ENCODE peak calls at places on chromosomes 16 and 17, in six cellular contexts. X is stimulated activated CD8-positive, alpha-beta memory T cell treated with anti-CD3 and anti-CD28 coated beads, Interleukin-4, amount 100 ng/mL, for 4 hours; V is AML-193; A is KG1; M is NCI-H69; T is HCEC 1CT. Y is an unnamed sample.

GRCh38 chr17:20280832-20281231 is 186.5 kb downstream of the LGALS9B start:
- DNase-seq in X (no peak), V (no peak), A (no peak), M (no peak), T (no peak), Y (no peak)

GRCh38 chr17:58330544-58330996 is 2.0 kb upstream of the TSPOAP1 start:
- DNase-seq in X (no peak), V (peak; percentile 76), A (no peak), M (no peak), T (no peak), Y (no peak)

GRCh38 chr17:41621916-41622315 is 2.5 kb downstream of the KRT17 start:
- DNase-seq in X (no peak), V (no peak), A (no peak), M (no peak), T (no peak), Y (no peak)

GRCh38 chr17:2151634-2152033 is 96.7 kb downstream of the HIC1 start:
- DNase-seq in X (no peak), V (no peak), A (no peak), M (no peak), T (no peak), Y (no peak)

GRCh38 chr16:2531696-2532493 is 687 bp upstream of the CEMP1 start:
- DNase-seq in X (peak; percentile 93), V (peak; percentile 94), A (peak; percentile 89), M (peak; percentile 99), T (peak; percentile 97), Y (peak; percentile 99)

GRCh38 chr17:44766409-44767038 is 7.7 kb downstream of the ADAM11 start:
- DNase-seq in X (no peak), V (no peak), A (no peak), M (no peak), T (no peak), Y (no peak)

GRCh38 chr17:60006160-60006559 is 41.6 kb upstream of the RNFT1 start:
- DNase-seq in X (no peak), V (no peak), A (no peak), M (no peak), T (no peak), Y (no peak)

GRCh38 chr16:67013823-67014640 is 14.9 kb upstream of the CBFB start:
- DNase-seq in X (peak; percentile 34), V (no peak), A (no peak), M (peak; percentile 90), T (peak; percentile 16), Y (peak; percentile 59)

GRCh38 chr16:29836623-29837022 is 16.4 kb downstream of the MVP start:
- DNase-seq in X (no peak), V (no peak), A (no peak), M (no peak), T (no peak), Y (no peak)

GRCh38 chr17:6043405-6043804 is 26.8 kb upstream of the WSCD1 start:
- DNase-seq in X (no peak), V (no peak), A (no peak), M (no peak), T (no peak), Y (no peak)

GRCh38 chr16:4911831-4912422 is 25.0 kb downstream of the PPL start:
- DNase-seq in X (no peak), V (no peak), A (no peak), M (no peak), T (peak; percentile 42), Y (no peak)

GRCh38 chr16:56603589-56603988 is 4.8 kb upstream of the MT2A start:
- DNase-seq in X (no peak), V (peak; percentile 28), A (no peak), M (peak; percentile 38), T (peak; percentile 43), Y (no peak)

GRCh38 chr17:74972107-74972972 is at the start of gene HID1:
- DNase-seq in X (peak; percentile 65), V (no peak), A (no peak), M (peak; percentile 93), T (no peak), Y (peak; percentile 82)

GRCh38 chr17:77869041-77869595 is 89.4 kb upstream of the TNRC6C start:
- DNase-seq in X (no peak), V (no peak), A (no peak), M (no peak), T (no peak), Y (no peak)

GRCh38 chr17:41151525-41151924 is 1.9 kb upstream of the KRTAP4-5 start:
- DNase-seq in X (no peak), V (no peak), A (no peak), M (no peak), T (no peak), Y (no peak)

GRCh38 chr16:89890200-89890599 is 16.8 kb downstream of the TCF25 start:
- DNase-seq in X (no peak), V (no peak), A (no peak), M (no peak), T (no peak), Y (no peak)

GRCh38 chr16:30068750-30069574 is 3.4 kb downstream of the ALDOA start:
- DNase-seq in X (no peak), V (no peak), A (no peak), M (peak; percentile 40), T (no peak), Y (no peak)

GRCh38 chr16:627458-628239 is 3.1 kb upstream of the WFIKKN1 start:
- DNase-seq in X (no peak), V (no peak), A (no peak), M (peak; percentile 46), T (no peak), Y (no peak)

GRCh38 chr16:85052536-85052935 is 24.9 kb downstream of the KIAA0513 start:
- DNase-seq in X (no peak), V (no peak), A (no peak), M (no peak), T (no peak), Y (no peak)

GRCh38 chr17:50903604-50904521 is 37.7 kb upstream of the TOB1 start:
- DNase-seq in X (no peak), V (no peak), A (no peak), M (peak; percentile 84), T (peak; percentile 92), Y (no peak)

GRCh38 chr16:23072084-23072599 is 77.1 kb downstream of the USP31 start:
- DNase-seq in X (no peak), V (no peak), A (no peak), M (no peak), T (peak; percentile 71), Y (no peak)

GRCh38 chr17:65101371-65101770 is 35.8 kb upstream of the RGS9 start:
- DNase-seq in X (no peak), V (no peak), A (no peak), M (no peak), T (no peak), Y (no peak)

GRCh38 chr16:1870365-1871082 is 1.4 kb downstream of the MEIOB start:
- DNase-seq in X (no peak), V (no peak), A (no peak), M (peak; percentile 17), T (peak; percentile 75), Y (no peak)

GRCh38 chr16:79751785-79752184 is 151.2 kb upstream of the MAF start:
- DNase-seq in X (no peak), V (no peak), A (no peak), M (no peak), T (no peak), Y (no peak)

GRCh38 chr17:2688351-2689342 is 22.9 kb downstream of the CLUH start:
- DNase-seq in X (no peak), V (no peak), A (no peak), M (no peak), T (no peak), Y (peak; percentile 13)

GRCh38 chr16:1471569-1472194 is 3.1 kb downstream of the CLCN7 start:
- DNase-seq in X (no peak), V (no peak), A (peak; percentile 12), M (no peak), T (no peak), Y (no peak)

GRCh38 chr17:38815576-38816193 is 9.4 kb downstream of the CWC25 start:
- DNase-seq in X (no peak), V (no peak), A (no peak), M (no peak), T (peak; percentile 55), Y (no peak)

GRCh38 chr17:81710514-81711308 is 1.4 kb upstream of the SLC25A10 start:
- DNase-seq in X (no peak), V (no peak), A (no peak), M (peak; percentile 94), T (no peak), Y (no peak)

GRCh38 chr17:70040336-70040735 is 34.7 kb upstream of the KCNJ16 start:
- DNase-seq in X (no peak), V (no peak), A (no peak), M (no peak), T (peak; percentile 87), Y (no peak)

GRCh38 chr17:69743091-69743490 is 328.6 kb downstream of the MAP2K6 start:
- DNase-seq in X (no peak), V (no peak), A (no peak), M (no peak), T (peak; percentile 25), Y (no peak)

Y was measured in GM12891.